ENCODE peak calls at places on chromosomes 4 and X, in eight cellular contexts. H, Z, Y, W, C, S, O and R are unnamed samples.

GRCh38 chr4:73668806-73669205 is 48.6 kb upstream of the RASSF6 start:
- DNase-seq in H (no peak), Z (peak), Y (no peak), W (peak), C (no peak), S (no peak), O (no peak), R (peak)

GRCh38 chr4:7902101-7902553 is 37.5 kb downstream of the AFAP1 start:
- DNase-seq in H (no peak), Z (no peak), Y (no peak), W (no peak), C (no peak), S (no peak), O (no peak), R (no peak)

GRCh38 chr4:111943796-111944203 is 201.5 kb upstream of the FAM241A start:
- DNase-seq in H (no peak), Z (peak), Y (peak), W (peak), C (no peak), S (no peak), O (no peak), R (peak)

GRCh38 chr4:103002551-103002950 is 17.0 kb downstream of the SLC9B1 start:
- DNase-seq in H (no peak), Z (peak), Y (peak), W (peak), C (no peak), S (no peak), O (no peak), R (no peak)

GRCh38 chrX:39772057-39772832 is 325.5 kb downstream of the BCOR start:
- DNase-seq in H (peak), Z (no peak), Y (peak), W (no peak), C (peak), S (peak), O (no peak), R (no peak)

GRCh38 chr4:8475751-8476575 is 35.4 kb downstream of the TRMT44 start:
- DNase-seq in H (no peak), Z (no peak), Y (no peak), W (no peak), C (no peak), S (no peak), O (no peak), R (no peak)

GRCh38 chr4:41448935-41449334 is 89.0 kb upstream of the LIMCH1 start:
- DNase-seq in H (no peak), Z (peak), Y (no peak), W (peak), C (no peak), S (no peak), O (peak), R (peak)

GRCh38 chr4:95547708-95548471 is 883 bp downstream of the UNC5C start:
- DNase-seq in H (no peak), Z (peak), Y (peak), W (no peak), C (peak), S (peak), O (no peak), R (no peak)

GRCh38 chr4:2484993-2485392 is 16.1 kb downstream of the RNF4 start:
- DNase-seq in H (no peak), Z (peak), Y (no peak), W (no peak), C (peak), S (peak), O (no peak), R (no peak)